ENCODE peak calls at places on chromosomes 11 and 22, in ten cellular contexts. W, Z, G, X, P, D, N, T, U and I are unnamed samples.

GRCh38 chr11:76771446-76772099 is 11.6 kb upstream of the TSKU start:
- DNase-seq in X (no peak), W (no peak), D (no peak), Z (no peak), U (no peak), G (no peak), P (no peak), N (no peak), T (no peak), I (no peak)

GRCh38 chr22:40525250-40525884 is 111.2 kb downstream of the MRTFA start:
- DNase-seq in P (no peak), X (no peak), G (peak; percentile 53), Z (peak; percentile 52), T (no peak), W (peak; percentile 67), D (peak; percentile 20), N (peak; percentile 67), U (peak; percentile 68), I (no peak)

GRCh38 chr11:34363363-34364084 is 5.7 kb upstream of the ABTB2 start:
- DNase-seq in P (no peak), N (no peak), G (no peak), U (no peak), W (peak; percentile 45), X (no peak), Z (no peak), D (no peak), T (no peak), I (no peak)

GRCh38 chr11:29310016-29310415 is 706.8 kb downstream of the KCNA4 start:
- DNase-seq in P (no peak), G (no peak), Z (peak; percentile 76), T (peak; percentile 88), W (peak; percentile 71), N (no peak), X (no peak), U (peak; percentile 87), D (no peak), I (no peak)

GRCh38 chr11:65125197-65126056 is 3.3 kb downstream of the MRPL49 start:
- DNase-seq in P (no peak), X (no peak), U (no peak), G (no peak), D (peak; percentile 3), W (no peak), T (no peak), N (no peak), Z (no peak), I (no peak)

GRCh38 chr22:46028069-46028991 is 51.4 kb upstream of the WNT7B start:
- DNase-seq in P (no peak), G (peak; percentile 16), N (no peak), U (no peak), T (no peak), Z (no peak), X (no peak), W (no peak), D (no peak), I (no peak)

GRCh38 chr11:14974723-14975587 is 2.8 kb upstream of the CALCA start:
- DNase-seq in W (peak; percentile 72), T (peak; percentile 62), G (peak; percentile 22), X (peak; percentile 63), N (peak; percentile 20), Z (peak; percentile 68), P (peak; percentile 54), U (peak; percentile 40), D (peak; percentile 42), I (peak; percentile 40)

GRCh38 chr22:39212721-39213376 is 31.9 kb downstream of the PDGFB start:
- DNase-seq in W (peak; percentile 43), Z (peak; percentile 51), T (peak; percentile 37), X (peak; percentile 20), G (no peak), U (peak; percentile 77), N (peak; percentile 94), D (peak; percentile 35), P (peak; percentile 56), I (no peak)

GRCh38 chr11:111870522-111870886 is 877 bp downstream of the ALG9 start:
- DNase-seq in U (no peak), D (no peak), N (no peak), T (no peak), Z (peak; percentile 5), P (no peak), X (no peak), W (no peak), G (no peak), I (peak; percentile 13)

GRCh38 chr11:2548596-2548995 is 103.8 kb downstream of the KCNQ1 start:
- DNase-seq in D (no peak), N (no peak), U (no peak), X (no peak), P (no peak), W (no peak), G (no peak), T (no peak), Z (no peak), I (no peak)

GRCh38 chr11:68839953-68840641 is 1.6 kb downstream of the CPT1A start:
- DNase-seq in T (no peak), Z (no peak), N (peak; percentile 51), P (no peak), X (no peak), U (peak; percentile 34), W (peak; percentile 48), D (peak; percentile 37), G (no peak), I (no peak)

GRCh38 chr11:64268687-64269379 is 15.6 kb downstream of the BAD start:
- DNase-seq in Z (peak; percentile 40), P (no peak), T (peak; percentile 32), U (peak; percentile 83), X (peak; percentile 72), N (peak; percentile 88), D (peak; percentile 36), W (peak; percentile 79), G (peak; percentile 71), I (peak; percentile 52)

GRCh38 chr22:46044718-46045458 is 67.9 kb upstream of the WNT7B start:
- DNase-seq in N (peak; percentile 33), W (peak; percentile 68), X (no peak), D (no peak), T (no peak), Z (no peak), P (no peak), U (no peak), G (peak; percentile 60), I (no peak)

GRCh38 chr11:68099474-68100405 is 21.4 kb downstream of the CHKA start:
- DNase-seq in G (no peak), T (no peak), Z (no peak), D (no peak), U (peak; percentile 31), X (peak; percentile 48), P (no peak), N (peak; percentile 46), W (no peak), I (peak; percentile 46)

GRCh38 chr11:44633641-44634040 is 68.2 kb downstream of the CD82 start:
- DNase-seq in W (no peak), Z (no peak), U (peak; percentile 12), T (no peak), D (no peak), N (no peak), X (peak; percentile 32), P (no peak), G (no peak), I (peak; percentile 27)

GRCh38 chr11:65591939-65592814 is 3.4 kb downstream of the KCNK7 start:
- DNase-seq in T (no peak), U (no peak), X (no peak), P (no peak), D (no peak), W (peak; percentile 56), Z (peak; percentile 66), G (peak; percentile 54), N (no peak), I (no peak)

DNA sequence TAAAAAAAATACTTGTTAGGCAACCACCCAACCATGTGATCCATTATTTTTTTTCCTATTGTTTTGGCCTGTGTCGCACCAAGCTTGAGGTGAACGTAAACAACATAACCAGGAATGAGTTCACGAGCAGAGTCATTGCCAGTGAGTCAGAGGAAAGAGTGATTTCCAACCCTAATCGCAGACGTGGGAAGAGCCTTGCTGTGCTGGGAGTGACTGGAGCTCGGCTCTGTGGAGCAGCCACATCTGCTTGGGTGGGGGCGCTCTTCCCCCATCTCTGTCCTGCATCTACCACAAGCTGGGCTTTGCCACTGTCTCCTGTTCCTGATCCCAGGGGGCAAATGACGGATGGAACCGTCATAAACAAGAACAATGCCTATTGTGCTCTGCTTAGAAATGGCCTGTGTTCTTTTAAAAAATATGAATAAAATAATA is 210.0 kb downstream of the KIRREL3 start:
- DNase-seq in Z (peak; percentile 2), N (peak; percentile 83), X (no peak), T (peak; percentile 1), G (no peak), D (no peak), U (peak; percentile 87), P (no peak), W (peak; percentile 79), I (no peak)
- TF ChIP-seq CTCF in Z (no peak), N (peak; percentile 5), X (no peak), T (no peak), G (no peak), D (no peak), U (no peak), P (no peak), W (peak; percentile 50), I (no peak)

DNA sequence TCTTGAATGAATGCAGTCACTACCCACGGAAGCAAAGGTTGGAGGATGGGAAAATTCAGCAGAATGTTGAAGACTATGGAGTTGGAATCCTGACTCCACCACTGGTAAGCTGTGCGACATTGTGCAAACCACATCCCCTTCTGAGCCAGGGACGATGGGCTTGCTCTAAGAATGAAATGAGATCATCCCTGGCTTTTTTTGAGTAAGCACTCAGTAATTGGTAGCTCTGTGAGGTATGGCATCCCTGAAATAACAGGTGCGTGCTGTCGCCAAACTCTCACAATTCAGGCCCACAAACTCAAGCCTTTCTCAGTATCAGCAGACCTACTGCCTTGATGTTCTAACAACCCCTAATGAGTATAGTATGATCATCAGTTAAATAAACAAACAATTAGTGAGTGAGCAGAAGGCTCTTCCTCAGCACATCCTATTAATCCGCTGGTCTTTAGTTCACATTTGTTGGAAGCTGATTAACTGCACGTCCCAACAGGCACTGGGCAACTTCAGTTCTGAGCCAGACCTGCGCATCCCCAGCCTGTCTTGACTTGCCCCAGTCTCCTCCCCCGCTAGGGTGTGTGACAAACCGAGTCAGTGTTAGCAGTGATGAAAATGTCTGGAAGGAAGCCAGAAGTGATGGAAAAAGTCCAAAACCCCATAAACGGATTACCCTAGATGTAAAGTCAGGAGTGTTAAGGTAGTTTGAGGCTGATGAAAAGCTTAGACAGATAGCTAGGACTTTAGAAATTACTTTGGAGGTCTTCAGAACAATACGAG is 235.5 kb downstream of the GRIK4 start:
- DNase-seq in G (no peak), T (peak; percentile 96), X (no peak), D (no peak), W (peak; percentile 10), P (no peak), Z (peak; percentile 98), N (no peak), U (peak; percentile 18), I (no peak)
- TF ChIP-seq CTCF in G (no peak), T (no peak), X (no peak), D (no peak), W (no peak), P (no peak), Z (no peak), N (no peak), U (no peak), I (no peak)

GRCh38 chr22:49305215-49305965 is 522.3 kb downstream of the BRD1 start:
- DNase-seq in T (no peak), X (peak; percentile 74), G (peak; percentile 53), W (no peak), Z (no peak), P (peak; percentile 18), U (peak; percentile 0), D (peak; percentile 72), N (no peak), I (no peak)
- TF ChIP-seq CTCF in T (no peak), X (peak; percentile 45), G (peak; percentile 94), W (peak; percentile 29), Z (no peak), P (peak; percentile 96), U (peak; percentile 23), D (peak; percentile 88), N (peak; percentile 12), I (peak; percentile 81)

GRCh38 chr11:11786771-11787170 is 55.0 kb upstream of the USP47 start:
- DNase-seq in Z (peak; percentile 36), T (peak; percentile 46), G (no peak), X (no peak), D (peak; percentile 19), W (peak; percentile 63), P (no peak), N (peak; percentile 33), U (peak; percentile 49), I (no peak)
- TF ChIP-seq CTCF in Z (peak; percentile 52), T (peak; percentile 47), G (peak; percentile 62), X (no peak), D (peak; percentile 26), W (peak; percentile 50), P (peak; percentile 49), N (peak; percentile 60), U (peak; percentile 63), I (peak; percentile 20)